ENCODE peak calls at places on chromosome 22, in four cellular contexts. One of them, this sample, is unnamed.

GRCh38 chr22:19666663-19667593 is 47.4 kb upstream of the SEPTIN5 start:
- DNase-seq in HT1080: no peak
- DNase-seq in brain microvascular endothelial cell: peak
- DNase-seq in CD4-positive, alpha-beta T cell: no peak
- DNase-seq in this sample: no peak

GRCh38 chr22:18113680-18114394 is 3.2 kb downstream of the TUBA8 start:
- DNase-seq in CD4-positive, alpha-beta T cell: no peak
- DNase-seq in HT1080: no peak
- DNase-seq in brain microvascular endothelial cell: no peak
- DNase-seq in this sample: peak

GRCh38 chr22:40542821-40543540 is 93.5 kb downstream of the MRTFA start:
- DNase-seq in CD4-positive, alpha-beta T cell: no peak
- DNase-seq in brain microvascular endothelial cell: no peak
- DNase-seq in HT1080: no peak
- DNase-seq in this sample: no peak

GRCh38 chr22:46446799-46447198 is 90.6 kb downstream of the CELSR1 start:
- DNase-seq in HT1080: no peak
- DNase-seq in CD4-positive, alpha-beta T cell: no peak
- DNase-seq in brain microvascular endothelial cell: no peak
- DNase-seq in this sample: no peak

GRCh38 chr22:44456661-44457412 is 41.2 kb downstream of the RTL6 start:
- DNase-seq in CD4-positive, alpha-beta T cell: no peak
- DNase-seq in HT1080: no peak
- DNase-seq in brain microvascular endothelial cell: no peak
- DNase-seq in this sample: no peak

GRCh38 chr22:45587638-45588481 is 83.8 kb upstream of the ATXN10 start:
- DNase-seq in HT1080: peak
- DNase-seq in brain microvascular endothelial cell: peak
- DNase-seq in CD4-positive, alpha-beta T cell: no peak
- DNase-seq in this sample: no peak

GRCh38 chr22:39384750-39385480 is 14.7 kb upstream of the TAB1 start:
- DNase-seq in HT1080: no peak
- DNase-seq in brain microvascular endothelial cell: peak
- DNase-seq in CD4-positive, alpha-beta T cell: no peak
- DNase-seq in this sample: peak

GRCh38 chr22:50236731-50237409 is 8.0 kb downstream of the TUBGCP6 start:
- DNase-seq in brain microvascular endothelial cell: no peak
- DNase-seq in CD4-positive, alpha-beta T cell: no peak
- DNase-seq in HT1080: no peak
- DNase-seq in this sample: peak

GRCh38 chr22:19825016-19825339 is 29.7 kb downstream of the GNB1L start:
- DNase-seq in CD4-positive, alpha-beta T cell: no peak
- DNase-seq in HT1080: no peak
- DNase-seq in brain microvascular endothelial cell: no peak
- DNase-seq in this sample: no peak

GRCh38 chr22:30435674-30436126 is 10.1 kb downstream of the MTFP1 start:
- DNase-seq in CD4-positive, alpha-beta T cell: peak
- DNase-seq in HT1080: no peak
- DNase-seq in brain microvascular endothelial cell: no peak
- DNase-seq in this sample: peak

GRCh38 chr22:31870890-31871289 is 73.4 kb upstream of the YWHAH start:
- DNase-seq in HT1080: peak
- DNase-seq in brain microvascular endothelial cell: peak
- DNase-seq in CD4-positive, alpha-beta T cell: no peak
- DNase-seq in this sample: no peak

GRCh38 chr22:45548991-45549736 is 46.5 kb downstream of the FBLN1 start:
- DNase-seq in HT1080: peak
- DNase-seq in brain microvascular endothelial cell: peak
- DNase-seq in CD4-positive, alpha-beta T cell: no peak
- DNase-seq in this sample: no peak

GRCh38 chr22:19407649-19408606 is 23.6 kb downstream of the HIRA start:
- DNase-seq in CD4-positive, alpha-beta T cell: no peak
- DNase-seq in brain microvascular endothelial cell: no peak
- DNase-seq in HT1080: no peak
- DNase-seq in this sample: no peak

GRCh38 chr22:29309332-29310064 is 3.0 kb downstream of the GAS2L1 start:
- DNase-seq in brain microvascular endothelial cell: no peak
- DNase-seq in HT1080: peak
- DNase-seq in CD4-positive, alpha-beta T cell: no peak
- DNase-seq in this sample: no peak

GRCh38 chr22:36855478-36855877 is 5.3 kb upstream of the NCF4 start:
- DNase-seq in brain microvascular endothelial cell: no peak
- DNase-seq in HT1080: no peak
- DNase-seq in CD4-positive, alpha-beta T cell: no peak
- DNase-seq in this sample: no peak

GRCh38 chr22:36360011-36360410 is 27.8 kb downstream of the MYH9 start:
- DNase-seq in HT1080: no peak
- DNase-seq in brain microvascular endothelial cell: no peak
- DNase-seq in CD4-positive, alpha-beta T cell: no peak
- DNase-seq in this sample: no peak

GRCh38 chr22:17109976-17110375 is 11.2 kb downstream of the TMEM121B start:
- DNase-seq in HT1080: no peak
- DNase-seq in brain microvascular endothelial cell: no peak
- DNase-seq in CD4-positive, alpha-beta T cell: no peak
- DNase-seq in this sample: no peak

GRCh38 chr22:35561796-35562526 is 21.3 kb downstream of the RASD2 start:
- DNase-seq in brain microvascular endothelial cell: peak
- DNase-seq in CD4-positive, alpha-beta T cell: no peak
- DNase-seq in HT1080: peak
- DNase-seq in this sample: no peak

GRCh38 chr22:19002684-19003038 is 66.6 kb upstream of the PRODH start:
- DNase-seq in brain microvascular endothelial cell: no peak
- DNase-seq in CD4-positive, alpha-beta T cell: no peak
- DNase-seq in HT1080: no peak
- DNase-seq in this sample: no peak

GRCh38 chr22:38219644-38220043 is 17.9 kb downstream of the MAFF start:
- DNase-seq in CD4-positive, alpha-beta T cell: no peak
- DNase-seq in HT1080: no peak
- DNase-seq in brain microvascular endothelial cell: no peak
- DNase-seq in this sample: no peak

GRCh38 chr22:43421914-43422615 is 10.3 kb downstream of the MPPED1 start:
- DNase-seq in CD4-positive, alpha-beta T cell: no peak
- DNase-seq in HT1080: no peak
- DNase-seq in brain microvascular endothelial cell: no peak
- DNase-seq in this sample: no peak

GRCh38 chr22:49999063-49999900 is 13.3 kb downstream of the IL17REL start:
- DNase-seq in HT1080: no peak
- DNase-seq in CD4-positive, alpha-beta T cell: no peak
- DNase-seq in brain microvascular endothelial cell: no peak
- DNase-seq in this sample: peak

This sample was measured in GM12865.